ENCODE peak calls at places on chromosomes 11 and 22, in six cellular contexts. E, K, X, R, N and V are unnamed samples.

GRCh38 chr11:8239056-8239455 is 24.6 kb downstream of the LMO1 start:
- DNase-seq in X (no peak), E (no peak), N (no peak), R (no peak), K (no peak), V (no peak)

GRCh38 chr11:26244207-26244606 is 87.7 kb upstream of the ANO3 start:
- DNase-seq in R (no peak), E (no peak), X (no peak), N (no peak), K (no peak), V (no peak)

GRCh38 chr11:72672839-72673238 is 1.4 kb downstream of the PDE2A start:
- DNase-seq in X (no peak), E (no peak), K (no peak), N (no peak), R (no peak), V (no peak)

GRCh38 chr11:117045196-117045595 is 53.0 kb downstream of the SIK3 start:
- DNase-seq in E (no peak), X (no peak), K (no peak), N (no peak), R (no peak), V (no peak)

GRCh38 chr11:112012877-112013276 is 12.3 kb upstream of the DLAT start:
- DNase-seq in R (no peak), X (no peak), N (no peak), K (peak), E (no peak), V (no peak)

GRCh38 chr11:86490582-86490981 is 115.9 kb downstream of the CCDC81 start:
- DNase-seq in X (no peak), E (no peak), N (no peak), R (no peak), K (no peak), V (no peak)

GRCh38 chr11:61764606-61765260 is 12.3 kb downstream of the MYRF start:
- DNase-seq in N (no peak), E (no peak), K (no peak), R (no peak), X (no peak), V (no peak)

GRCh38 chr11:46296520-46297448 is 19.3 kb downstream of the CREB3L1 start:
- DNase-seq in N (peak), E (no peak), K (peak), X (no peak), R (no peak), V (no peak)

GRCh38 chr11:8263109-8263768 is 439 bp downstream of the LMO1 start:
- DNase-seq in E (no peak), K (no peak), X (no peak), R (no peak), N (no peak), V (no peak)

GRCh38 chr22:42356547-42356946 is 75.7 kb downstream of the NFAM1 start:
- DNase-seq in N (no peak), K (no peak), R (no peak), X (no peak), E (no peak), V (no peak)

GRCh38 chr11:87719311-87720073 is 455.8 kb downstream of the RAB38 start:
- DNase-seq in K (peak), R (no peak), E (no peak), X (no peak), N (no peak), V (no peak)

GRCh38 chr11:107743161-107743560 is 31.3 kb upstream of the SLN start:
- DNase-seq in E (no peak), R (no peak), N (no peak), X (no peak), K (no peak), V (no peak)

GRCh38 chr11:116439480-116439759 is 333.4 kb downstream of the BUD13 start:
- DNase-seq in E (no peak), K (no peak), N (no peak), R (no peak), X (no peak), V (no peak)

GRCh38 chr22:37803636-37804371 is 3.9 kb upstream of the GCAT start:
- DNase-seq in R (no peak), K (no peak), E (no peak), N (no peak), X (no peak), V (no peak)

GRCh38 chr11:106156290-106156937 is 79.0 kb downstream of the AASDHPPT start:
- DNase-seq in K (peak), E (no peak), X (no peak), R (peak), N (peak), V (peak)

GRCh38 chr11:104015649-104016415 is 20.6 kb upstream of the DDI1 start:
- DNase-seq in E (no peak), N (no peak), R (no peak), X (no peak), K (no peak), V (no peak)

GRCh38 chr11:75429902-75430691 is 2.9 kb downstream of the KLHL35 start:
- DNase-seq in N (no peak), R (no peak), X (peak), K (peak), E (peak), V (peak)

GRCh38 chr11:16788141-16789060 is 50.0 kb downstream of the C11orf58 start:
- DNase-seq in R (peak), E (peak), N (peak), X (peak), K (peak), V (no peak)

GRCh38 chr11:97909544-97910394 is 1111.0 kb upstream of the CNTN5 start:
- DNase-seq in X (no peak), R (no peak), E (no peak), K (peak), N (no peak), V (no peak)

GRCh38 chr11:7670631-7671030 is 2.7 kb downstream of the CYB5R2 start:
- DNase-seq in E (no peak), K (no peak), R (no peak), N (no peak), X (no peak), V (no peak)

GRCh38 chr11:121293276-121293569 is 652 bp downstream of the SC5D start:
- DNase-seq in R (no peak), X (no peak), N (no peak), K (no peak), E (no peak), V (no peak)

GRCh38 chr11:60995798-60996197 is 24.3 kb downstream of the CD6 start:
- DNase-seq in E (no peak), R (no peak), K (no peak), N (no peak), X (no peak), V (no peak)

GRCh38 chr22:25062378-25063095 is 110.0 kb downstream of the KIAA1671 start:
- DNase-seq in N (no peak), E (peak), R (no peak), K (no peak), X (no peak), V (no peak)

GRCh38 chr11:109364851-109365250 is 57.1 kb upstream of the C11orf87 start:
- DNase-seq in E (no peak), R (no peak), K (no peak), N (no peak), X (no peak), V (no peak)

GRCh38 chr11:62621027-62621566 is 689 bp downstream of the B3GAT3 start:
- DNase-seq in E (no peak), N (no peak), X (no peak), R (no peak), K (no peak), V (no peak)

GRCh38 chr22:45211848-45212247 is 28.8 kb downstream of the KIAA0930 start:
- DNase-seq in R (no peak), K (no peak), X (no peak), E (no peak), N (no peak), V (no peak)